ENCODE peak calls at places on chromosome 12, in seven cellular contexts. V is IMR-90, W is H9, O is mesendoderm, H is trophoblast cell, J is mesenchymal stem cell, S is neuronal stem cell. U is an unnamed sample.

GRCh38 chr12:69835048-69835447 is 10.0 kb downstream of the MYRFL start:
- DNase-seq in V (no peak), W (no peak), O (no peak), H (no peak), J (no peak), S (no peak), U (no peak)

GRCh38 chr12:12190087-12190809 is 76.6 kb downstream of the LRP6 start:
- DNase-seq in V (no peak), W (no peak), O (peak; percentile 64), H (no peak), J (no peak), S (no peak), U (no peak)

GRCh38 chr12:86256169-86256568 is at the start of gene MGAT4C:
- DNase-seq in V (no peak), W (no peak), O (no peak), H (no peak), J (peak; percentile 18), S (no peak), U (no peak)

GRCh38 chr12:105474672-105475071 is 144.2 kb downstream of the C12orf75 start:
- DNase-seq in V (peak; percentile 22), W (no peak), O (no peak), H (peak; percentile 57), J (no peak), S (no peak), U (no peak)

GRCh38 chr12:129067482-129067881 is 214.2 kb downstream of the GLT1D1 start:
- DNase-seq in V (no peak), W (peak; percentile 74), O (peak; percentile 63), H (no peak), J (no peak), S (no peak), U (no peak)

GRCh38 chr12:52445876-52446275 is 6.1 kb downstream of the KRT6B start:
- DNase-seq in V (no peak), W (no peak), O (no peak), H (no peak), J (no peak), S (no peak), U (no peak)

GRCh38 chr12:65200007-65200665 is 30.8 kb downstream of the LEMD3 start:
- DNase-seq in V (peak; percentile 13), W (no peak), O (no peak), H (no peak), J (no peak), S (no peak), U (no peak)

GRCh38 chr12:123655420-123655819 is 15.5 kb upstream of the TCTN2 start:
- DNase-seq in V (no peak), W (no peak), O (no peak), H (no peak), J (no peak), S (no peak), U (no peak)

GRCh38 chr12:26870491-26871419 is 37.8 kb upstream of the ITPR2 start:
- DNase-seq in V (peak; percentile 57), W (no peak), O (no peak), H (peak; percentile 76), J (peak; percentile 29), S (no peak), U (no peak)

GRCh38 chr12:113040722-113041168 is 15.8 kb upstream of the DTX1 start:
- DNase-seq in V (peak; percentile 43), W (no peak), O (peak; percentile 59), H (peak; percentile 46), J (peak; percentile 74), S (no peak), U (no peak)

GRCh38 chr12:88658009-88658408 is 77.7 kb upstream of the KITLG start:
- DNase-seq in V (no peak), W (no peak), O (no peak), H (no peak), J (no peak), S (no peak), U (no peak)

GRCh38 chr12:65891219-65891618 is 66.9 kb downstream of the HMGA2 start:
- DNase-seq in V (peak; percentile 57), W (no peak), O (no peak), H (no peak), J (peak; percentile 68), S (no peak), U (no peak)

GRCh38 chr12:118958520-118958919 is 22.8 kb upstream of the SRRM4 start:
- DNase-seq in V (no peak), W (peak; percentile 34), O (no peak), H (no peak), J (no peak), S (no peak), U (no peak)

GRCh38 chr12:66662729-66663128 is 16.1 kb downstream of the GRIP1 start:
- DNase-seq in V (peak; percentile 33), W (no peak), O (no peak), H (no peak), J (peak; percentile 2), S (no peak), U (no peak)

GRCh38 chr12:9951026-9951652 is 19.0 kb upstream of the CLEC2A start:
- DNase-seq in V (no peak), W (no peak), O (no peak), H (peak; percentile 12), J (no peak), S (no peak), U (no peak)

GRCh38 chr12:62919827-62920226 is 15.1 kb downstream of the PPM1H start:
- DNase-seq in V (peak; percentile 63), W (no peak), O (no peak), H (no peak), J (no peak), S (no peak), U (no peak)

GRCh38 chr12:65911321-65911720 is 87.0 kb downstream of the HMGA2 start:
- DNase-seq in V (peak; percentile 53), W (no peak), O (no peak), H (no peak), J (no peak), S (no peak), U (no peak)

GRCh38 chr12:33653362-33653761 is 213.7 kb upstream of the SYT10 start:
- DNase-seq in V (no peak), W (no peak), O (no peak), H (no peak), J (no peak), S (no peak), U (no peak)

GRCh38 chr12:126582231-126582630 is 1517.0 kb downstream of the AACS start:
- DNase-seq in V (no peak), W (no peak), O (peak; percentile 29), H (peak; percentile 26), J (no peak), S (no peak), U (no peak)

GRCh38 chr12:7129647-7130536 is at the start of gene CLSTN3:
- DNase-seq in V (peak; percentile 68), W (peak; percentile 96), O (peak; percentile 90), H (peak; percentile 52), J (peak; percentile 73), S (peak; percentile 83), U (no peak)

GRCh38 chr12:6266431-6267006 is 44.0 kb upstream of the PLEKHG6 start:
- DNase-seq in V (no peak), W (no peak), O (no peak), H (peak; percentile 68), J (no peak), S (no peak), U (no peak)

GRCh38 chr12:113422030-113422900 is at the start of gene SDSL:
- DNase-seq in V (peak; percentile 80), W (peak; percentile 60), O (peak; percentile 81), H (peak; percentile 73), J (peak; percentile 86), S (peak; percentile 21), U (no peak)

GRCh38 chr12:124040286-124040685 is 67.3 kb downstream of the ZNF664 start:
- DNase-seq in V (no peak), W (no peak), O (no peak), H (no peak), J (no peak), S (no peak), U (no peak)

GRCh38 chr12:8145754-8146415 is 10.9 kb upstream of the ZNF705A start:
- DNase-seq in V (peak; percentile 85), W (peak; percentile 89), O (peak; percentile 17), H (no peak), J (peak; percentile 34), S (peak; percentile 5), U (peak; percentile 50)

GRCh38 chr12:31818623-31819268 is 89.9 kb upstream of the AMN1 start:
- DNase-seq in V (no peak), W (no peak), O (no peak), H (no peak), J (no peak), S (no peak), U (no peak)

GRCh38 chr12:115407036-115407435 is 723.1 kb upstream of the TBX3 start:
- DNase-seq in V (no peak), W (no peak), O (no peak), H (no peak), J (no peak), S (no peak), U (no peak)

GRCh38 chr12:40647651-40648050 is 44.6 kb upstream of the CNTN1 start:
- DNase-seq in V (no peak), W (no peak), O (peak; percentile 39), H (peak; percentile 62), J (no peak), S (no peak), U (no peak)

GRCh38 chr12:21607701-21608100 is 3.1 kb upstream of the GYS2 start:
- DNase-seq in V (peak; percentile 33), W (no peak), O (peak; percentile 37), H (peak; percentile 18), J (peak; percentile 31), S (no peak), U (no peak)

GRCh38 chr12:22395666-22396065 is 61.2 kb upstream of the ST8SIA1 start:
- DNase-seq in V (no peak), W (no peak), O (no peak), H (no peak), J (no peak), S (no peak), U (no peak)

DNA sequence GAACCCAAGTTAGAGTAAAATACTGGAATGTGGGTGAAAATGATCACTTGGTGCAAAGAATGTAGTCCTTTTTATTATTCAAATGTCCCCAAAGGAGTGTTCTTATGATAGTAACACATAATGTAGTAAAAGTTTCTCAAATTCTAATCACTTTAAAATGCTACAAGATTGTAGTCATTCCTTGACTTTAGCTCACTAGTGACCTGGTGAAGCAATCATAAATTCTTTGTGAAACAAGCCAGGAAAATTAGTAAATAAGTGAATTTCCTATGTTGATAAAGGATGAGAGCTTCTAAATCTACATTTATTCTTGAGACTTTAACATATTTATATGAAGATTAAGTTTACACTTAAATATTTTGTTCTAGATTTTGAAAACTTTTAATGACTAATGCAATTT is 30.7 kb upstream of the SLC17A8 start:
- DNase-seq in V (peak; percentile 11), W (no peak), O (no peak), H (peak; percentile 56), J (no peak), S (no peak), U (no peak)
- H3K23ac ChIP-seq in V (no peak overlapping the region), W (no peak overlapping the region), O (no peak overlapping the region), H (no peak overlapping the region), J (no peak overlapping the region), S (no peak overlapping the region), U (no peak overlapping the region)

GRCh38 chr12:73659802-73660201 is 877.8 kb upstream of the ATXN7L3B start:
- DNase-seq in V (no peak), W (no peak), O (no peak), H (no peak), J (no peak), S (no peak), U (no peak)
- H3K23ac ChIP-seq in V (no peak overlapping the region), W (no peak overlapping the region), O (no peak overlapping the region), H (no peak overlapping the region), J (no peak overlapping the region), S (no peak overlapping the region), U (no peak overlapping the region)

GRCh38 chr12:29439506-29439905 is 58.0 kb downstream of the OVCH1 start:
- DNase-seq in V (no peak), W (no peak), O (no peak), H (no peak), J (no peak), S (no peak), U (no peak)
- H3K23ac ChIP-seq in V (no peak overlapping the region), W (no peak overlapping the region), O (no peak overlapping the region), H (no peak overlapping the region), J (no peak overlapping the region), S (no peak overlapping the region), U (no peak overlapping the region)

GRCh38 chr12:131845121-131845520 is 16.9 kb downstream of the MMP17 start:
- DNase-seq in V (no peak), W (no peak), O (no peak), H (no peak), J (no peak), S (no peak), U (no peak)
- H3K23ac ChIP-seq in V (no peak overlapping the region), W (no peak overlapping the region), O (no peak overlapping the region), H (no peak overlapping the region), J (no peak overlapping the region), S (peak overlapping the region; percentile 89), U (no peak overlapping the region)